ENCODE peak calls at places on chromosomes 4 and X, in four cellular contexts. O is AML-193, P is anterior cingulate cortex, H is NCI-H748 treated with DMSO at 0.1 percent for 48 hours. U is an unnamed sample.
A peak's percentile ranks its signal among the peaks of the same experiment; 100 is the strongest.

GRCh38 chr4:184953421-184953820 is 64.9 kb upstream of the HELT start:
- DNase-seq in H (no peak), P (no peak), O (no peak), U (no peak)

GRCh38 chr4:2798399-2799301 is 5.8 kb downstream of the SH3BP2 start:
- DNase-seq in O (peak; percentile 83), P (no peak), H (no peak), U (no peak)

GRCh38 chr4:26023191-26023972 is 109.4 kb downstream of the SMIM20 start:
- DNase-seq in P (no peak), O (no peak), H (no peak), U (no peak)

GRCh38 chrX:51332188-51332942 is at the start of gene NUDT10:
- DNase-seq in O (no peak), P (peak; percentile 36), H (peak; percentile 40), U (no peak)

GRCh38 chrX:131704136-131704695 is 160.3 kb downstream of the OR13H1 start:
- DNase-seq in H (peak; percentile 88), O (no peak), P (no peak), U (peak; percentile 79)

GRCh38 chr4:1600811-1601532 is 83.1 kb downstream of the FAM53A start:
- DNase-seq in O (no peak), P (no peak), H (no peak), U (no peak)

GRCh38 chr4:16926214-16926613 is 27.8 kb upstream of the LDB2 start:
- DNase-seq in O (no peak), H (no peak), P (no peak), U (no peak)

GRCh38 chrX:13103111-13103913 is 58.9 kb upstream of the FAM9C start:
- DNase-seq in O (no peak), H (no peak), P (no peak), U (no peak)

GRCh38 chrX:150257348-150258175 is 105.6 kb upstream of the MAMLD1 start:
- DNase-seq in P (no peak), O (no peak), H (no peak), U (no peak)

GRCh38 chr4:42359686-42360085 is 37.6 kb upstream of the SHISA3 start:
- DNase-seq in H (no peak), O (no peak), P (no peak), U (no peak)

GRCh38 chr4:108053281-108053701 is 63.6 kb downstream of the HADH start:
- DNase-seq in H (no peak), P (no peak), O (no peak), U (no peak)

GRCh38 chrX:110407910-110408545 is 49.4 kb downstream of the RTL9 start:
- DNase-seq in O (no peak), P (no peak), H (peak; percentile 73), U (peak; percentile 21)

GRCh38 chr4:168550071-168550766 is 53.4 kb downstream of the PALLD start:
- DNase-seq in O (no peak), P (no peak), H (no peak), U (no peak)

U was measured in hippocampal formation.